ENCODE peak calls at places on chromosomes 3 and 15, in six cellular contexts. H is fibroblast of villous mesenchyme; K is iPS-NIHi11; M is SW480; Y is putamen; C is activated CD8-positive, alpha-beta memory T cell treated with anti-CD3 and anti-CD28 coated beads, Interleukin-2, amount 50 U/mL, for 48 hours. Z is an unnamed sample.

GRCh38 chr3:131083190-131083863 is 56.6 kb downstream of the NEK11 start:
- DNase-seq in C (no peak), Y (peak), M (no peak), H (no peak), K (peak), Z (peak)

GRCh38 chr3:94616833-94617232 is 554.0 kb downstream of the NSUN3 start:
- DNase-seq in C (no peak), M (no peak), Y (no peak), H (no peak), K (no peak), Z (no peak)

GRCh38 chr15:69609776-69610175 is 157.2 kb downstream of the RPLP1 start:
- DNase-seq in M (no peak), Y (no peak), C (no peak), K (no peak), H (no peak), Z (peak)

GRCh38 chr3:128469584-128469983 is 2.9 kb upstream of the DNAJB8 start:
- DNase-seq in Y (no peak), M (no peak), H (no peak), K (no peak), C (no peak), Z (no peak)

GRCh38 chr3:72482589-72483249 is 365.5 kb downstream of the SHQ1 start:
- DNase-seq in K (peak), Y (no peak), M (peak), C (peak), H (peak), Z (peak)

GRCh38 chr15:67146214-67146613 is 80.8 kb downstream of the SMAD3 start:
- DNase-seq in C (no peak), H (peak), M (peak), K (no peak), Y (no peak), Z (no peak)

GRCh38 chr3:134511500-134511899 is 25.6 kb downstream of the CEP63 start:
- DNase-seq in C (no peak), H (no peak), M (no peak), K (no peak), Y (no peak), Z (no peak)

GRCh38 chr15:70264014-70264492 is 166.3 kb upstream of the TLE3 start:
- DNase-seq in H (no peak), Y (peak), M (no peak), C (no peak), K (peak), Z (no peak)

GRCh38 chr3:27216955-27217552 is 152.1 kb downstream of the NEK10 start:
- DNase-seq in C (no peak), H (peak), K (no peak), Y (no peak), M (no peak), Z (no peak)

GRCh38 chr3:74001481-74001880 is 376.7 kb upstream of the PDZRN3 start:
- DNase-seq in C (no peak), K (no peak), M (no peak), Y (no peak), H (no peak), Z (no peak)

GRCh38 chr15:38035701-38036100 is 101.3 kb downstream of the TMCO5A start:
- DNase-seq in C (no peak), Y (no peak), M (no peak), H (no peak), K (no peak), Z (no peak)

GRCh38 chr3:189353318-189353958 is 181.7 kb downstream of the TPRG1 start:
- DNase-seq in K (no peak), C (no peak), Y (no peak), H (no peak), M (peak), Z (no peak)

GRCh38 chr3:185647880-185648210 is 61.8 kb downstream of the SENP2 start:
- DNase-seq in C (no peak), M (no peak), H (no peak), K (no peak), Y (no peak), Z (peak)

GRCh38 chr3:132788299-132788698 is 66.1 kb upstream of the NPHP3 start:
- DNase-seq in M (peak), Y (no peak), H (peak), C (no peak), K (no peak), Z (no peak)

GRCh38 chr3:119245778-119246177 is 5.1 kb upstream of the B4GALT4 start:
- DNase-seq in K (no peak), Y (no peak), M (no peak), H (no peak), C (no peak), Z (no peak)

GRCh38 chr3:83034806-83035703 is 1273.6 kb upstream of the GBE1 start:
- DNase-seq in K (no peak), H (no peak), C (no peak), M (no peak), Y (no peak), Z (no peak)

GRCh38 chr15:62269504-62269903 is 104.4 kb upstream of the C2CD4B start:
- DNase-seq in M (no peak), C (no peak), H (peak), K (no peak), Y (no peak), Z (no peak)

GRCh38 chr3:14832975-14833722 is 14.4 kb downstream of the FGD5 start:
- DNase-seq in K (no peak), Y (no peak), M (no peak), H (peak), C (no peak), Z (no peak)

GRCh38 chr15:89936051-89936792 is 23.5 kb upstream of the ARPIN start:
- DNase-seq in M (no peak), H (no peak), C (no peak), K (no peak), Y (no peak), Z (no peak)

GRCh38 chr15:43879386-43880355 is 52.9 kb downstream of the WDR76 start:
- DNase-seq in C (no peak), K (no peak), H (peak), Y (no peak), M (no peak), Z (no peak)

GRCh38 chr15:39030291-39031070 is 465.9 kb upstream of the RASGRP1 start:
- DNase-seq in K (no peak), C (no peak), M (no peak), H (no peak), Y (no peak), Z (no peak)

GRCh38 chr3:140196970-140197369 is 262.0 kb downstream of the CLSTN2 start:
- DNase-seq in M (no peak), K (no peak), C (no peak), H (no peak), Y (no peak), Z (no peak)

GRCh38 chr3:46894256-46894655 is 16.7 kb downstream of the PTH1R start:
- DNase-seq in C (no peak), M (no peak), H (no peak), Y (no peak), K (no peak), Z (no peak)

GRCh38 chr15:52464478-52464877 is 64.2 kb downstream of the MYO5A start:
- DNase-seq in C (no peak), Y (no peak), K (no peak), M (no peak), H (peak), Z (no peak)

GRCh38 chr3:149658444-149659172 is 783 bp upstream of the WWTR1 start:
- DNase-seq in C (peak), Y (peak), K (peak), M (peak), H (peak), Z (peak)

GRCh38 chr15:60390931-60391501 is 6.8 kb downstream of the ANXA2 start:
- DNase-seq in M (peak), H (peak), K (peak), C (no peak), Y (no peak), Z (peak)

Z was measured in endodermal cell.